ENCODE peak calls at places on chromosomes 3 and 15, in five cellular contexts. L is heart right ventricle, B is PC-9, J is HFFc6, F is neural crest cell. W is an unnamed sample.

GRCh38 chr3:141377377-141377776 is 9.1 kb downstream of the ZBTB38 start:
- DNase-seq in L (no peak), B (no peak), J (no peak), F (no peak), W (no peak)

GRCh38 chr3:24457719-24458118 is 36.9 kb downstream of the THRB start:
- DNase-seq in L (no peak), B (peak), J (no peak), F (no peak), W (no peak)

GRCh38 chr15:60835974-60836373 is 357.0 kb upstream of the ICE2 start:
- DNase-seq in L (no peak), B (no peak), J (peak), F (no peak), W (no peak)

GRCh38 chr15:39479916-39480315 is 101.0 kb upstream of the THBS1 start:
- DNase-seq in L (no peak), B (no peak), J (no peak), F (no peak), W (no peak)

GRCh38 chr15:81190922-81191507 is 5.7 kb upstream of the IL16 start:
- DNase-seq in L (no peak), B (no peak), J (no peak), F (no peak), W (no peak)

GRCh38 chr3:57852896-57853295 is 96.8 kb downstream of the SLMAP start:
- DNase-seq in L (no peak), B (no peak), J (peak), F (no peak), W (no peak)

GRCh38 chr15:60070838-60071493 is 66.9 kb downstream of the FOXB1 start:
- DNase-seq in L (no peak), B (peak), J (peak), F (no peak), W (no peak)

GRCh38 chr3:124512881-124513609 is 217.2 kb upstream of the UMPS start:
- DNase-seq in L (no peak), B (no peak), J (no peak), F (no peak), W (peak)

GRCh38 chr3:159830523-159831151 is 158.0 kb upstream of the IL12A start:
- DNase-seq in L (no peak), B (no peak), J (peak), F (no peak), W (no peak)

GRCh38 chr15:91027677-91028076 is 5.3 kb upstream of the VPS33B start:
- DNase-seq in L (no peak), B (no peak), J (no peak), F (no peak), W (no peak)

GRCh38 chr3:111794701-111795100 is 64.4 kb upstream of the PHLDB2 start:
- DNase-seq in L (no peak), B (no peak), J (no peak), F (no peak), W (no peak)

GRCh38 chr3:62529230-62529629 is 155.9 kb upstream of the FEZF2 start:
- DNase-seq in L (peak), B (no peak), J (no peak), F (peak), W (peak)

GRCh38 chr15:58453931-58454793 is 22.4 kb downstream of the LIPC start:
- DNase-seq in L (no peak), B (no peak), J (no peak), F (no peak), W (no peak)

GRCh38 chr15:70794596-70795310 is 31.4 kb upstream of the UACA start:
- DNase-seq in L (no peak), B (peak), J (peak), F (no peak), W (no peak)

GRCh38 chr3:55795296-55795695 is 308.2 kb upstream of the WNT5A start:
- DNase-seq in L (no peak), B (no peak), J (no peak), F (no peak), W (no peak)

GRCh38 chr3:117811797-117812196 is 1102.2 kb downstream of the TUSC7 start:
- DNase-seq in L (no peak), B (no peak), J (no peak), F (no peak), W (no peak)

GRCh38 chr3:139132976-139133375 is 88.3 kb upstream of the PRR23C start:
- DNase-seq in L (no peak), B (no peak), J (no peak), F (no peak), W (no peak)

GRCh38 chr3:179929091-179929529 is 107.6 kb downstream of the PEX5L start:
- DNase-seq in L (peak), B (no peak), J (peak), F (peak), W (peak)

GRCh38 chr3:189457201-189457607 is 174.0 kb upstream of the TP63 start:
- DNase-seq in L (peak), B (no peak), J (no peak), F (no peak), W (no peak)

GRCh38 chr15:64443016-64443415 is 17.4 kb upstream of the ZNF609 start:
- DNase-seq in L (no peak), B (no peak), J (no peak), F (no peak), W (no peak)

GRCh38 chr3:58434511-58434910 is 879 bp upstream of the PDHB start:
- DNase-seq in L (no peak), B (no peak), J (no peak), F (no peak), W (no peak)

GRCh38 chr15:78167227-78167888 is 18.2 kb downstream of the IDH3A start:
- DNase-seq in L (no peak), B (no peak), J (no peak), F (no peak), W (no peak)

DNA sequence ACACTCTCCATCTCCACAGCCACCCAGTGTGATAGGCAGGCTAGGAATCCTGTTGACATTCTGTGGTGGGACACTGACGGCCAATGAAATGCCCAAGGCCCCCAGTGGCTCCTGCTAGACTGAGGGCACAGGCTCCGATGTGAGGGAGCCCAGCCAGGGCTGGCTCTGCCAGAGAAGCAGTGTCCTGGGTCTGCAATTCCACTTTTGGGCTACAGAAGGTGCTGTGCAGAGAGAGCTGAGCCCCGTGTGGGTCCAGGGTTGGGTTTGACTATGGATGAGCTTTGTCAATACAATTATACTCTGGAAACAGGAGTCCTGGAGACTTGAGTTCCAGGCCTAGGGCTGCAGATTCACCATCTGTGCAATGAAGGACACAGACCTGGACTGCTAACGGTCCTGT is 55.7 kb upstream of the TMEM115 start:
- DNase-seq in L (no peak), B (no peak), J (no peak), F (no peak), W (no peak)
- TF ChIP-seq CTCF in L (no peak), B (no peak), J (peak), F (peak), W (peak)

GRCh38 chr15:73873889-73874511 is 636 bp downstream of the TBC1D21 start:
- DNase-seq in L (no peak), B (peak), J (peak), F (peak), W (no peak)
- TF ChIP-seq CTCF in L (peak), B (peak), J (peak), F (peak), W (peak)

DNA sequence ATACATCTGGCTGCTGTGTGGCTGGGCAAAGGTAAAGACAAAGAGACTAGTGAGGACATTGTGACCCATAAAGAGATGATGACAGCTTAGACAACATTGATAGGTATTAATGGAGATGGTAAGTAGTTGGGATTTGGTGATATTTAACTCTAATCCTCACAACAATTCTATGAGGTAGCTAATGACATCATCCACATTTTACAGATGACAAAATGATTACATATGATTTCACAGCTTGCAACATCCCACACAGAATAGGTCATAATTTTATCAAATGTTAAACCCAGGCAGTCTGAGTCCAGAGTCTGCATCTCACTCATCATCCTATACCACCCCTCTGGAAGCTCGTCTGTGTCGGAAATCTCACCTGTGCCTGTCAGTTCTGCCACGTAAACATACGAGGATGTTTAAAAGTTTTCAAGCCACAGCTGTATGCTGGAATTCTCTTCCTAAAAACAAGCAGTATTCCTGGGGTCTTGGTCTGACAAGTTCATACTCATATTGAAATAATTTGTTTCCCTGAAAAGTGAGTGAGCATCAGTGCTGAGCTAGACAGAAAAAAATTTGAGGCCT is 70.3 kb upstream of the PIK3R4 start:
- DNase-seq in L (no peak), B (no peak), J (no peak), F (no peak), W (no peak)
- TF ChIP-seq CTCF in L (no peak), B (no peak), J (no peak), F (no peak), W (no peak)

GRCh38 chr3:50156991-50157493 is 1.9 kb downstream of the SEMA3F start:
- DNase-seq in L (no peak), B (no peak), J (no peak), F (no peak), W (no peak)

GRCh38 chr3:50158747-50159146 is 3.6 kb downstream of the SEMA3F start:
- DNase-seq in L (no peak), B (no peak), J (no peak), F (no peak), W (no peak)

GRCh38 chr3:50155891-50156290 is 767 bp downstream of the SEMA3F start:
- DNase-seq in L (no peak), B (no peak), J (no peak), F (no peak), W (no peak)

GRCh38 chr3:50156549-50156948 is 1.4 kb downstream of the SEMA3F start:
- DNase-seq in L (no peak), B (no peak), J (no peak), F (no peak), W (no peak)

DNA sequence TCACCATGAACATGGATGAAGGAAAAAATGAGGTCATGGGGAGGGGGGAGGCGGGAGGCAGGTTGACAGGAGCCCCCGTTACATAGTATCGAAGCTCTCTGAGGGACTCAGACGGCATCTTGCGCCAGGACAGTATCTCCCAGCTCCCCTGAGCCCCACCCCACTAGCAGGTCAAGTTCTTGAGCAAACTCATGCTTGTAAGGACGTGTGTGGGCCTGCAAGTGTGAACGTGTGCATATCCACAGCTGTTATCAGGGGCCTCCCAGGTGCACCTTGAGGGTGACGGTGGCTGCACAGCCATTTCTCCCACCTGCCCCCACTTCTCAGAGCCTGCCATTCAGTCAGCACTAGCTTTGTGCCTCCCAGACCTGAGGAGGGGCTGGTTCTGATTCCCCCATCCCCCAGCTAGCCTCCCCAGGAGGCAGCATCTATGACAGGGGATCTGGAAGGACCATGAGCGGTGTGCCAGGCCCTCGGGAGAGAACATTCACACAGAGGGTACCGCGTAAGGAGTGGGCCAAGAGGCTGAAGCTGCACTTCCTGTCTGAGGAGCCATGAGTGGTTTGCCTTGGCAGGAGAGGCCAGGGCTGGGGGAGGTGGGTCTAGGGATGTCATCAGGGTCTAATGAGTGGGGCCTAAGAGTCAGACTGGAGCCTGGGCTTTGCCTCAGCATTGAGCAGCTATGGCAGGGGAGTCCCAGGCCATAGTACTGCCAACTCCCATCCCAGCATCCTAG is 2.9 kb downstream of the SEMA3F start:
- DNase-seq in L (no peak), B (no peak), J (no peak), F (no peak), W (no peak)
- TF ChIP-seq CTCF in L (no peak), B (no peak), J (no peak), F (no peak), W (no peak)

GRCh38 chr3:39277893-39278615 is 1.8 kb downstream of the CX3CR1 start:
- DNase-seq in L (no peak), B (no peak), J (no peak), F (no peak), W (no peak)
- TF ChIP-seq CTCF in L (no peak), B (no peak), J (no peak), F (no peak), W (no peak)

GRCh38 chr3:38245930-38246329 is 19.7 kb upstream of the SLC22A13 start:
- DNase-seq in L (no peak), B (no peak), J (no peak), F (no peak), W (no peak)
- TF ChIP-seq CTCF in L (no peak), B (no peak), J (no peak), F (no peak), W (no peak)

GRCh38 chr3:173993299-173993698 is 595.8 kb downstream of the NLGN1 start:
- DNase-seq in L (no peak), B (no peak), J (peak), F (no peak), W (no peak)
- TF ChIP-seq CTCF in L (peak), B (peak), J (peak), F (peak), W (peak)

W was measured in progenitor cell of endocrine pancreas.